ENCODE peak calls at places on chromosomes 6 and 20, in six cellular contexts. R is IMR-90, E is neuronal stem cell, S is H1, Y is trophoblast cell, K is mesendoderm. A is an unnamed sample. For H3K27me3, the result is how much of the 10 kb centered on the place peaks cover.

GRCh38 chr6:107489636-107490567 is at the start of gene SOBP:
- DNase-seq in K (peak), R (peak), E (peak), Y (no peak), S (no peak), A (peak)

GRCh38 chr6:100096356-100096755 is 102.3 kb upstream of the MCHR2 start:
- DNase-seq in Y (peak), K (no peak), S (no peak), R (no peak), E (no peak), A (no peak)

GRCh38 chr20:63029358-63030121 is 22.8 kb upstream of the BHLHE23 start:
- DNase-seq in Y (no peak), K (peak), S (no peak), E (no peak), R (no peak), A (no peak)

GRCh38 chr6:167668019-167668753 is 158.5 kb upstream of the AFDN start:
- DNase-seq in E (peak), K (no peak), R (no peak), Y (no peak), S (no peak), A (peak)

GRCh38 chr6:15449001-15449400 is 203.1 kb downstream of the JARID2 start:
- DNase-seq in S (no peak), K (no peak), Y (no peak), E (no peak), R (no peak), A (no peak)

GRCh38 chr20:60446273-60447111 is 488.3 kb downstream of the CDH26 start:
- DNase-seq in R (no peak), K (no peak), E (no peak), Y (no peak), S (no peak), A (no peak)

GRCh38 chr6:119476554-119476953 is 127.0 kb upstream of the MAN1A1 start:
- DNase-seq in S (no peak), Y (no peak), R (no peak), K (no peak), E (no peak), A (no peak)

GRCh38 chr20:9532069-9532809 is 17.8 kb downstream of the LAMP5 start:
- DNase-seq in S (no peak), E (no peak), Y (no peak), K (peak), R (no peak), A (no peak)

GRCh38 chr20:38973546-38974120 is 11.5 kb downstream of the DHX35 start:
- DNase-seq in E (no peak), S (no peak), K (no peak), R (peak), Y (no peak), A (peak)

GRCh38 chr20:33131949-33132822 is 35.8 kb upstream of the BPIFA2 start:
- DNase-seq in Y (no peak), R (no peak), K (peak), S (no peak), E (no peak), A (no peak)

GRCh38 chr6:55925292-55925691 is 49.9 kb upstream of the BMP5 start:
- DNase-seq in Y (no peak), S (no peak), R (peak), E (no peak), K (no peak), A (peak)

GRCh38 chr20:47249913-47250312 is 106.6 kb downstream of the ZMYND8 start:
- DNase-seq in R (no peak), E (no peak), Y (no peak), S (no peak), K (no peak), A (no peak)

GRCh38 chr20:34200020-34200419 is 41.2 kb upstream of the ASIP start:
- DNase-seq in S (no peak), R (no peak), E (no peak), Y (no peak), K (no peak), A (no peak)

GRCh38 chr6:130900913-130901312 is 73.7 kb downstream of the SMLR1 start:
- DNase-seq in K (peak), Y (peak), R (peak), S (no peak), E (no peak), A (peak)

GRCh38 chr20:10502098-10502526 is 67.0 kb downstream of the SLX4IP start:
- DNase-seq in R (no peak), E (no peak), S (no peak), K (no peak), Y (no peak), A (no peak)

GRCh38 chr20:35226126-35226774 is at the start of gene MMP24:
- DNase-seq in S (no peak), K (peak), E (no peak), R (no peak), Y (no peak), A (no peak)

GRCh38 chr6:34143884-34144580 is 1.9 kb downstream of the GRM4 start:
- DNase-seq in E (peak), R (no peak), S (no peak), K (peak), Y (no peak), A (peak)

GRCh38 chr6:91653324-91653723 is 1066.5 kb upstream of the MAP3K7 start:
- DNase-seq in Y (no peak), R (no peak), S (no peak), K (no peak), E (no peak), A (no peak)

GRCh38 chr6:137313928-137314855 is 95.0 kb upstream of the IFNGR1 start:
- DNase-seq in S (no peak), R (peak), K (peak), E (peak), Y (peak), A (peak)

GRCh38 chr6:139539852-139540251 is 165.4 kb upstream of the CITED2 start:
- DNase-seq in R (peak), K (peak), Y (peak), S (peak), E (no peak), A (peak)

GRCh38 chr20:33994624-33994913 is 858 bp downstream of the RALY start:
- DNase-seq in Y (no peak), S (no peak), E (no peak), R (no peak), K (no peak), A (no peak)

GRCh38 chr6:148803979-148804378 is 57.1 kb downstream of the UST start:
- DNase-seq in S (no peak), Y (no peak), K (no peak), R (peak), E (no peak), A (no peak)

GRCh38 chr6:47897233-47897632 is 115.4 kb downstream of the OPN5 start:
- DNase-seq in Y (no peak), E (no peak), K (no peak), R (peak), S (no peak), A (no peak)

GRCh38 chr6:45423111-45423900 is 45.6 kb upstream of the SUPT3H start:
- DNase-seq in K (peak), Y (no peak), E (peak), S (no peak), R (no peak), A (peak)

GRCh38 chr20:10385850-10386544 is 48.0 kb downstream of the MKKS start:
- DNase-seq in K (no peak), Y (no peak), E (no peak), S (no peak), R (no peak), A (peak)

GRCh38 chr6:169099411-169100202 is 154.0 kb downstream of the THBS2 start:
- DNase-seq in R (peak), E (no peak), Y (peak), K (peak), S (no peak), A (no peak)

GRCh38 chr6:38509713-38510112 is 130.0 kb downstream of the BTBD9 start:
- DNase-seq in E (no peak), K (peak), Y (peak), S (no peak), R (peak), A (peak)

GRCh38 chr6:141484726-141485125 is 648.0 kb upstream of the GJE1 start:
- DNase-seq in Y (no peak), E (no peak), R (peak), K (no peak), S (no peak), A (peak)

GRCh38 chr6:141488466-141488865 is 644.3 kb upstream of the GJE1 start:
- DNase-seq in R (peak), Y (no peak), E (no peak), K (no peak), S (no peak), A (peak)

GRCh38 chr6:122381494-122382083 is 17.9 kb upstream of the HSF2 start:
- DNase-seq in R (peak), S (peak), E (peak), K (peak), Y (peak), A (peak)

GRCh38 chr6:129683606-129684322 is 26.2 kb downstream of the ARHGAP18 start:
- DNase-seq in R (peak), Y (peak), E (no peak), S (no peak), K (peak), A (peak)

GRCh38 chr20:5000263-5001173 is 792 bp downstream of the SLC23A2 start:
- DNase-seq in K (peak), E (no peak), Y (peak), S (no peak), R (peak), A (peak)

GRCh38 chr6:32980488-32981038 is 12.2 kb downstream of the BRD2 start:
- DNase-seq in K (no peak), E (no peak), S (no peak), R (no peak), Y (no peak), A (no peak)

GRCh38 chr20:38317422-38317821 is 13.5 kb downstream of the BPI start:
- DNase-seq in K (no peak), R (no peak), Y (no peak), S (no peak), E (no peak), A (no peak)

GRCh38 chr6:90000864-90001731 is 106.8 kb downstream of the GJA10 start:
- DNase-seq in S (no peak), R (peak), Y (no peak), E (no peak), K (no peak), A (no peak)

GRCh38 chr6:145887969-145888368 is 73.4 kb upstream of the FBXO30 start:
- DNase-seq in R (peak), E (no peak), K (peak), Y (no peak), S (no peak), A (peak)

GRCh38 chr20:42024653-42025052 is 406.5 kb upstream of the CHD6 start:
- DNase-seq in S (peak), E (peak), Y (no peak), K (peak), R (no peak), A (no peak)

GRCh38 chr6:98835149-98836024 is 1.0 kb downstream of the POU3F2 start:
- DNase-seq in R (no peak), Y (no peak), K (peak), S (no peak), E (peak), A (no peak)

GRCh38 chr6:98836025-98836961 is 1.9 kb downstream of the POU3F2 start:
- DNase-seq in R (no peak), K (peak), S (no peak), Y (no peak), E (no peak), A (no peak)

GRCh38 chr6:98833101-98834059 is 994 bp upstream of the POU3F2 start:
- DNase-seq in S (no peak), Y (no peak), K (peak), E (peak), R (peak), A (peak)

GRCh38 chr6:98832282-98833100 is 1.9 kb upstream of the POU3F2 start:
- DNase-seq in Y (no peak), E (peak), R (peak), K (no peak), S (no peak), A (peak)

DNA sequence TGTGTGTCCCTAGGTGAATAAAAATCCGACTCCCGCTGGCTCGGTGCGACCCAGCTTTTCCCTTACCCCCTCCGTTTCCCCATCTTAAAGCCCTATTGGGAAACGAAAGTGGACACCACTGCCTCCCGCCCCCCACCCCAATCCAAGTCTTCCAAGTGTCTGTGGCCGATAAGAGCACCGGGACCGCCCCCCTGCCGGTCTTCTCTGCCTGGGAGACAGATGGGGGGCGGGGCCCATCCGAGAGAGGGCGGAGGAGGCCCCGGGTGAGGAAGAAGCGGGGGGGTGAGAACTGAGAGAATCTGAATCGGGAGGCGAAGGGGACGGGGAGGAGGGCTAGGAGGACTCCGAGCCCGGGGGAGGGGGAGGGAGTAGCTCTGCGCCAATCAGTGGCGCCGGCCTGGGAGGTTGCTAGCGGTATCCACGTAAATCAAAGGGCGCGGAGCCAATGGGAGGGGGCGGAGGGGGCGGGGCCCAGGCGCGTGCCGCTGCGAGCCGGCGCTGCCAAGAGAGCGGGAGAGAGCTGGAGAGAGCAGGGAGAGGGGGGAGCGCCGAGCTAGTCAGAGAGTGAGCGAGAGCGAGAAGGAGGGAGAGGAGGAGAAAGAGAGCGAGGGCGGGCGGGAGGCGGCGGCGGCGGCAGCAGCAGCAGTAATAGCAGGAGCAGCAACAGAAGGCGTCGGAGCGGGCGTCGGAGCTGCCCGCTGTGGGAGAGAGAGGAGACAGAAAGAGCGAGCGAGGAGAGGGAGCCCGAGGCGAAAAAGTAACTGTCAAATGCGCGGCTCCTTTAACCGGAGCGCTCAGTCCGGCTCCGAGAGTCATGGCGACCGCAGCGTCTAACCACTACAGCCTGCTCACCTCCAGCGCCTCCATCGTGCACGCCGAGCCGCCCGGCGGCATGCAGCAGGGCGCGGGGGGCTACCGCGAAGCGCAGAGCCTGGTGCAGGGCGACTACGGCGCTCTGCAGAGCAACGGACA is at the start of gene POU3F2:
- DNase-seq in S (peak), E (peak), K (peak), R (peak), Y (peak), A (peak)
- H3K27me3 ChIP-seq in S (half or more), E (under half), K (half or more), R (half or more), Y (half or more), A (half or more)

GRCh38 chr6:87155920-87156600 is 695 bp downstream of the ZNF292 start:
- DNase-seq in R (peak), S (no peak), E (peak), Y (peak), K (peak), A (peak)
- H2BK120ac ChIP-seq in R (peak), S (no peak), E (peak), Y (peak), K (no peak), A (peak)

GRCh38 chr6:21885101-21885500 is 291.6 kb downstream of the SOX4 start:
- DNase-seq in E (no peak), R (no peak), Y (no peak), S (no peak), K (no peak), A (no peak)

GRCh38 chr6:21886601-21887091 is 293.1 kb downstream of the SOX4 start:
- DNase-seq in K (no peak), R (peak), Y (no peak), E (no peak), S (no peak), A (no peak)

GRCh38 chr6:21883929-21884328 is 290.4 kb downstream of the SOX4 start:
- DNase-seq in R (no peak), Y (no peak), E (no peak), S (no peak), K (no peak), A (no peak)

GRCh38 chr6:21887301-21888185 is 294.0 kb downstream of the SOX4 start:
- DNase-seq in R (peak), E (no peak), S (no peak), Y (no peak), K (no peak), A (no peak)

GRCh38 chr6:21885532-21886089 is 292.1 kb downstream of the SOX4 start:
- DNase-seq in S (no peak), K (peak), Y (peak), R (peak), E (no peak), A (peak)
- H3K4me3 ChIP-seq in S (no peak), K (no peak), Y (no peak), R (no peak), E (no peak), A (no peak)

GRCh38 chr20:2515203-2515602 is 6.5 kb upstream of the ZNF343 start:
- DNase-seq in E (no peak), R (no peak), S (no peak), Y (no peak), K (no peak), A (no peak)
- H3K27me3 ChIP-seq in E (under half), R (under half), S (half or more), Y (under half), K (under half), A (under half)

DNA sequence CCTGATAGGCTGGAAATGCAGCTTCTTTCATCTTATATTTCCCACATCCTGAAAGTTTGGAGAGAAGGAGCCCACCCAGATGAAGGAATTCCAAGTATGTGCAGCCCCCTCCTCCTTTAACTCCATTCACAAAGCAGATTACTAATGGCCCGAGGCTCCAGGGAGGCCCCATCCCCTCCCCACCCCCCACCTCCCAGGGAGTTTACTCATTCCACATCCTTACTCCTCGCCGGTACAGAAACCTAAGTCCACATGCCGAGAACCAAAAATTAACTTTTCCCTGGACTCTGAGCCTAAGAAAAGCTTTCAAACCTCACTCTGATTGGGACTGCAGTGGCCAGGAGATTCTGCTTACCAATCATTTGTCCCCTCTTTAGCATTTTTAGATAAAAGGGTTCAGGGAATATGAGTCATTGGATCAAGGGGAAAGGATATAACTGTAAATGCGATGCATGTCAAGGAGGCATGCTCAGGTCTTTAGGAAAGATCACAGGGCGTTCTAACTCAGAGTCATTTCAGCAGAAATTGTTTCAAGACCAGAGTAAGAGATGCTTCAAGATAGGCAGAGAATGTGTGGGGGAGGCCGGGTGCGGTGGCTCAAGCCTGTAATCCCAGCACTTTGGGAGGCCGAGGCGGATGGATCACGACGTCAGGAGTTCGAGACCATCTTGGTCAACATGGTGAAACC is 31.9 kb upstream of the PIM1 start:
- DNase-seq in S (peak), R (peak), K (no peak), E (no peak), Y (peak), A (peak)
- H2BK120ac ChIP-seq in S (peak), R (peak), K (peak), E (no peak), Y (peak), A (peak)

A was measured in mesenchymal stem cell.